ENCODE peak calls at places on chromosome 14, in nine cellular contexts. L is IMR-90, P is suprapubic skin, J is ovary, Z is prostate gland, S is A549, I is esophagus squamous epithelium, O is right lobe of liver, W is spleen. M is an unnamed sample.

GRCh38 chr14:22651586-22651985 is 7.4 kb upstream of the OR6J1 start:
- DNase-seq in L (no peak), S (no peak), P (no peak), I (no peak), J (no peak), Z (no peak), O (no peak), W (no peak), M (no peak)

GRCh38 chr14:38868415-38869290 is 234.4 kb downstream of the SEC23A start:
- DNase-seq in Z (no peak), J (no peak), W (no peak), I (no peak), S (no peak), P (no peak), L (no peak), O (no peak), M (no peak)

GRCh38 chr14:23364604-23365352 is at the start of gene EFS:
- DNase-seq in O (peak; percentile 47), I (no peak), J (peak; percentile 70), Z (peak; percentile 28), P (no peak), L (peak; percentile 18), S (no peak), W (peak; percentile 50), M (peak; percentile 37)

GRCh38 chr14:50123062-50123461 is 6.7 kb upstream of the VCPKMT start:
- DNase-seq in P (no peak), J (no peak), I (no peak), S (no peak), W (no peak), L (no peak), Z (no peak), O (no peak), M (no peak)

GRCh38 chr14:37545174-37545573 is 49.9 kb downstream of the FOXA1 start:
- DNase-seq in O (no peak), I (no peak), L (peak; percentile 8), W (no peak), S (no peak), J (no peak), P (no peak), Z (no peak), M (no peak)

GRCh38 chr14:99754141-99755067 is 38.8 kb upstream of the EML1 start:
- DNase-seq in J (no peak), L (no peak), O (peak; percentile 39), P (no peak), S (no peak), I (no peak), W (no peak), Z (no peak), M (no peak)

GRCh38 chr14:54774824-54775223 is 127.8 kb downstream of the GCH1 start:
- DNase-seq in J (peak; percentile 31), I (no peak), P (no peak), Z (no peak), O (no peak), W (no peak), L (no peak), S (no peak), M (no peak)

GRCh38 chr14:30610719-30611388 is 11.3 kb upstream of the SCFD1 start:
- DNase-seq in J (peak; percentile 34), L (peak; percentile 81), I (no peak), Z (peak; percentile 55), S (peak; percentile 60), O (no peak), P (no peak), W (no peak), M (no peak)

GRCh38 chr14:57760891-57761290 is 105.0 kb downstream of the SLC35F4 start:
- DNase-seq in O (no peak), S (no peak), P (no peak), J (no peak), Z (no peak), L (no peak), W (no peak), I (no peak), M (no peak)

GRCh38 chr14:87084908-87085307 is 908.1 kb downstream of the GALC start:
- DNase-seq in Z (no peak), O (no peak), I (no peak), S (no peak), W (no peak), L (no peak), J (no peak), P (no peak), M (no peak)

GRCh38 chr14:35222872-35223471 is 69.2 kb upstream of the PSMA6 start:
- DNase-seq in Z (no peak), W (no peak), O (no peak), L (no peak), J (no peak), P (no peak), S (no peak), I (no peak), M (no peak)

GRCh38 chr14:72743626-72744025 is 150.3 kb downstream of the DPF3 start:
- DNase-seq in L (no peak), Z (no peak), W (no peak), O (no peak), I (no peak), J (peak; percentile 58), S (no peak), P (no peak), M (peak; percentile 70)

DNA sequence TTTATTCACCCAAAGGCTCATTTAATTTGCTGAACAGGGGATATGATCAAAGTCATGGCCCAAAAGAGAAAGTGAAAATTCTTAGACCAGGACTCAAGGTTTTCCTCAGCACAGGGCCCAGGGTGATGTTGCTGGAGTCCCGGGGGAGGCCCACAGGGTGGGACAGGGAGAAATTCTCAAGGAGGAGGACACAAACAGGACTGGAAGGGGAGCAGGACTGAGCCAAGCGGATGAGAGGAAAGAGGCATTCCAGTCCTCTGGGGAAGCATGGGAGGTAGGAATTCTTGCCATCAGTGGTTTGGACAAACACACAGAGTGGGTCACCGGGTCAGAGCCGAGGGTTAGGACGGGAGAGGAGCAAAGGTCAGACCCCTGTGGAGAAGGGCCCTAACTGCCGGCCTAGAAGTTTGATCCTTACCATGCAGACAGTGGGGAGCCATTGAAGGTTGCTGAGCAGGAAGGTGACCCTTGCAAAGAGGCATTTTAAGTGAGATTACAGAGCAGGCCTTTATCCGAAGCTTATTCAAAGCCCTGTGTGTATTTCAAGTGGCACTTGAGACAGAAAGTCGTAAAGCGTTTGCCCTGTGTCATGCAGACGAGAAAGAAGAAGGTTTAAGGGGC is 68.4 kb upstream of the PTGR2 start:
- DNase-seq in I (no peak), P (no peak), J (no peak), O (peak; percentile 79), W (peak; percentile 63), S (no peak), Z (no peak), L (no peak), M (no peak)
- H3K27ac ChIP-seq in I (peak overlapping the region; percentile 99), P (peak overlapping the region; percentile 99), J (peak overlapping the region; percentile 29), O (peak overlapping the region; percentile 99), W (peak overlapping the region; percentile 96), S (peak overlapping the region; percentile 100), Z (peak overlapping the region; percentile 98), L (no peak overlapping the region), M (peak overlapping the region; percentile 99)

GRCh38 chr14:105020815-105021655 is at the start of gene CDCA4:
- DNase-seq in Z (peak; percentile 97), S (peak; percentile 96), O (peak; percentile 98), L (peak; percentile 93), W (peak; percentile 99), J (peak; percentile 97), P (peak; percentile 98), I (peak; percentile 86), M (peak; percentile 98)
- TF ChIP-seq POLR2A in Z (peak; percentile 92), S (peak; percentile 71), O (peak; percentile 63), L (peak; percentile 84), W (peak; percentile 78), J (peak; percentile 75), P (no peak), I (peak; percentile 81), M (peak; percentile 25)

GRCh38 chr14:60485600-60486251 is at the start of gene C14orf39:
- DNase-seq in I (no peak), S (no peak), J (no peak), Z (no peak), L (peak; percentile 65), W (no peak), P (no peak), O (no peak), M (peak; percentile 78)
- H3K4me1 ChIP-seq in I (peaks cover 12% of the 10 kb centered on the region), S (no peaks in the 10 kb centered on the region), J (no peaks in the 10 kb centered on the region), Z (no peaks in the 10 kb centered on the region), L (no peaks in the 10 kb centered on the region), W (peaks cover 12% of the 10 kb centered on the region), P (peaks cover 7% of the 10 kb centered on the region), O (no peaks in the 10 kb centered on the region), M (peaks cover 6% of the 10 kb centered on the region)

GRCh38 chr14:95481391-95482022 is 34.9 kb downstream of the SYNE3 start:
- DNase-seq in P (no peak), J (no peak), W (no peak), I (no peak), S (no peak), Z (no peak), O (no peak), L (no peak), M (no peak)
- H3K27ac ChIP-seq in P (peak overlapping the region; percentile 83), J (no peak overlapping the region), W (peak overlapping the region; percentile 70), I (peak overlapping the region; percentile 82), S (no peak overlapping the region), Z (no peak overlapping the region), O (no peak overlapping the region), L (no peak overlapping the region), M (no peak overlapping the region)

GRCh38 chr14:52312872-52313492 is 1.1 kb upstream of the PTGER2 start:
- DNase-seq in P (no peak), Z (no peak), O (no peak), J (no peak), I (no peak), W (no peak), L (peak; percentile 58), S (no peak), M (peak; percentile 29)
- TF ChIP-seq POLR2A in P (no peak), Z (no peak), O (no peak), J (no peak), I (no peak), W (no peak), L (no peak), S (no peak), M (no peak)

M was measured in testis.